ENCODE peak calls at places on chromosomes 5 and 9, in nine cellular contexts. S, G, R, H, O, V, J, E and Q are unnamed samples.

GRCh38 chr5:14178091-14178490 is 34.9 kb downstream of the TRIO start:
- DNase-seq in S (no peak), G (no peak), R (no peak), H (no peak), O (no peak), V (no peak), J (no peak), E (no peak), Q (no peak)

GRCh38 chr9:93132946-93133640 is 958 bp downstream of the NINJ1 start:
- DNase-seq in S (no peak), G (peak; percentile 62), R (no peak), H (no peak), O (peak; percentile 54), V (peak; percentile 86), J (no peak), E (peak; percentile 84), Q (no peak)

GRCh38 chr9:33290994-33291397 is 680 bp downstream of the NFX1 start:
- DNase-seq in S (no peak), G (no peak), R (no peak), H (peak; percentile 72), O (no peak), V (no peak), J (no peak), E (no peak), Q (no peak)

GRCh38 chr9:27539479-27540441 is 10.1 kb upstream of the MOB3B start:
- DNase-seq in S (peak; percentile 34), G (peak; percentile 48), R (no peak), H (no peak), O (no peak), V (no peak), J (no peak), E (peak; percentile 83), Q (no peak)

GRCh38 chr9:32395483-32396216 is 11.2 kb downstream of the ACO1 start:
- DNase-seq in S (peak; percentile 73), G (no peak), R (no peak), H (peak; percentile 10), O (no peak), V (no peak), J (no peak), E (peak; percentile 78), Q (peak; percentile 34)

GRCh38 chr5:172870261-172870806 is 36.3 kb downstream of the ERGIC1 start:
- DNase-seq in S (peak; percentile 76), G (no peak), R (no peak), H (no peak), O (no peak), V (peak; percentile 68), J (no peak), E (peak; percentile 87), Q (peak; percentile 62)

GRCh38 chr5:73339165-73339564 is 109.4 kb downstream of the FOXD1 start:
- DNase-seq in S (no peak), G (no peak), R (no peak), H (no peak), O (no peak), V (no peak), J (no peak), E (no peak), Q (no peak)

GRCh38 chr9:122297512-122297911 is 32.8 kb downstream of the MRRF start:
- DNase-seq in S (no peak), G (no peak), R (no peak), H (no peak), O (no peak), V (no peak), J (no peak), E (no peak), Q (no peak)

GRCh38 chr9:91420471-91421021 is 3.1 kb downstream of the NFIL3 start:
- DNase-seq in S (no peak), G (no peak), R (no peak), H (no peak), O (no peak), V (no peak), J (no peak), E (no peak), Q (no peak)

GRCh38 chr9:112531666-112532282 is 45.1 kb downstream of the KIAA1958 start:
- DNase-seq in S (no peak), G (no peak), R (no peak), H (no peak), O (no peak), V (no peak), J (no peak), E (no peak), Q (no peak)

GRCh38 chr9:115170674-115171073 is 52.7 kb upstream of the TNC start:
- DNase-seq in S (no peak), G (no peak), R (no peak), H (peak; percentile 62), O (no peak), V (no peak), J (no peak), E (no peak), Q (no peak)

GRCh38 chr9:137035507-137035834 is 3.6 kb upstream of the FUT7 start:
- DNase-seq in S (no peak), G (no peak), R (no peak), H (no peak), O (no peak), V (no peak), J (no peak), E (no peak), Q (no peak)

GRCh38 chr5:116308391-116308790 is 223.6 kb downstream of the COMMD10 start:
- DNase-seq in S (no peak), G (no peak), R (no peak), H (no peak), O (no peak), V (no peak), J (no peak), E (no peak), Q (no peak)

GRCh38 chr9:68967800-68968199 is 46.1 kb downstream of the PRKACG start:
- DNase-seq in S (no peak), G (no peak), R (no peak), H (no peak), O (no peak), V (no peak), J (no peak), E (no peak), Q (no peak)

GRCh38 chr5:162283611-162284010 is 216.0 kb downstream of the GABRG2 start:
- DNase-seq in S (no peak), G (no peak), R (no peak), H (no peak), O (no peak), V (no peak), J (no peak), E (no peak), Q (no peak)

GRCh38 chr5:7157083-7157482 is 238.9 kb upstream of the ADCY2 start:
- DNase-seq in S (no peak), G (no peak), R (no peak), H (no peak), O (no peak), V (no peak), J (no peak), E (no peak), Q (no peak)

GRCh38 chr5:55737793-55738192 is at the start of gene DDX4:
- DNase-seq in S (no peak), G (no peak), R (no peak), H (no peak), O (no peak), V (no peak), J (no peak), E (no peak), Q (no peak)
- H3K4me3 ChIP-seq in S (no peak within 1 kb of the TSS), G (no peak within 1 kb of the TSS), R (no peak within 1 kb of the TSS), H (no peak within 1 kb of the TSS), O (no peak within 1 kb of the TSS), V (no peak within 1 kb of the TSS), J (no peak within 1 kb of the TSS), E (no peak within 1 kb of the TSS), Q (no peak within 1 kb of the TSS)

DNA sequence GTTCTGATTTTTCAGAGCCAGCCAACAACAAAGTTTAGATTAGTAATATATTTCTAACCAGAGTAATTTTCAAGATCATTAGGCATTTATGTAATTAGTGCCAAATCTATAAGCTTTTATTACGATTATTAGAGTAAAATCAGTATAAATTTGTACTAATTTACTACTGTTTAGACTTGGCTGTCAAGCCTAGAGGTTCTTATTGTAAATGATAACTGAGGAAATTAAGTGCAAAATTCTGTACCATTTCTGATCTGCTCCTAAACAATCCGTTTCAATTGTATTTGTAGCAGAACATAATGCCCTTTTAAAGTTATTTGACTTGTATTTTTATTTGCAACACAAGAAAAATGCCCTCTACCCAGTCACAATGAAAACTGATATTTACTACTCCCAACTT is 1.1 kb upstream of the OTP start:
- DNase-seq in S (no peak), G (no peak), R (no peak), H (no peak), O (no peak), V (no peak), J (no peak), E (no peak), Q (no peak)
- H3K27me3 ChIP-seq in S (peaks cover 100% of the 10 kb centered on the region), G (peaks cover 13% of the 10 kb centered on the region), R (no peaks in the 10 kb centered on the region), H (peaks cover 100% of the 10 kb centered on the region), O (peaks cover 97% of the 10 kb centered on the region), V (peaks cover 89% of the 10 kb centered on the region), J (peaks cover 12% of the 10 kb centered on the region), E (peaks cover 89% of the 10 kb centered on the region), Q (peaks cover 100% of the 10 kb centered on the region)

GRCh38 chr5:5065472-5065871 is 74.7 kb upstream of the ADAMTS16 start:
- DNase-seq in S (no peak), G (no peak), R (no peak), H (no peak), O (no peak), V (no peak), J (no peak), E (no peak), Q (no peak)

GRCh38 chr5:5066276-5067186 is 73.6 kb upstream of the ADAMTS16 start:
- DNase-seq in S (no peak), G (no peak), R (no peak), H (peak; percentile 45), O (no peak), V (no peak), J (no peak), E (no peak), Q (no peak)

GRCh38 chr5:5061836-5062235 is 78.3 kb upstream of the ADAMTS16 start:
- DNase-seq in S (no peak), G (no peak), R (no peak), H (no peak), O (no peak), V (no peak), J (no peak), E (no peak), Q (no peak)

GRCh38 chr5:5062903-5063302 is 77.2 kb upstream of the ADAMTS16 start:
- DNase-seq in S (no peak), G (no peak), R (no peak), H (no peak), O (no peak), V (no peak), J (no peak), E (no peak), Q (no peak)

DNA sequence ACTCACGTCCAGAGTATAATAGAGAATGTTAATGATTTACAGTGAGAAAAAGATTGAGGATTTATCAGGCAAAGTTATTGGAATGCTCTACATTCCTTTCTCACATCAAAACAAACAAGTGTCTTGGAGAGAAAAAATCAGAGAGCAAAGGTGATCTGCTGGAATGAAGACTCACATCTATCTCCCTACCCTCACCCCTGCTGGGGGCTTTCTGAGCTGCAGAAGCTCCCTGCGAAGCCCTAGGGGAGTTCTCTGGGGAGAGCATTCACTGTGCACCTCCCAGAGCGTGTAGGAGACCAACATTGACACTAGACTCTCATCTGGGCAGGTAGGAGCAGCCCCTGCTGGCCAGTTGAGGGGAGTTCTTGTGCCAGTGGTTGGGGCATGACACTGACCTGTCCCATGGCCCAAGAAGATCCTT is 76.6 kb upstream of the ADAMTS16 start:
- DNase-seq in S (no peak), G (no peak), R (no peak), H (no peak), O (no peak), V (no peak), J (no peak), E (no peak), Q (no peak)
- TF ChIP-seq CTCF in S (no peak), G (no peak), R (peak; percentile 21), H (peak; percentile 9), O (no peak), V (no peak), J (no peak), E (no peak), Q (no peak)

GRCh38 chr5:149475777-149476176 is 75.5 kb downstream of the CSNK1A1 start:
- DNase-seq in S (no peak), G (no peak), R (no peak), H (no peak), O (no peak), V (no peak), J (no peak), E (no peak), Q (no peak)
- H3K4me3 ChIP-seq in S (no peak overlapping the region), G (no peak overlapping the region), R (no peak overlapping the region), H (no peak overlapping the region), O (no peak overlapping the region), V (no peak overlapping the region), J (no peak overlapping the region), E (no peak overlapping the region), Q (no peak overlapping the region)